ENCODE peak calls at places on chromosomes 6 and 20, in eight cellular contexts. One of them, this sample, is unnamed.
A peak's percentile ranks its signal among the peaks of the same experiment; 100 is the strongest.

GRCh38 chr20:57312138-57312537 is 17.5 kb upstream of the SPO11 start:
- DNase-seq in osteocyte: peak; percentile 68
- DNase-seq in dermis microvascular lymphatic vessel endothelial cell: no peak
- DNase-seq in ELR: no peak
- DNase-seq in stimulated activated CD8-positive, alpha-beta memory T cell treated with anti-CD3 and anti-CD28 coated beads, Interleukin-4, amount 100 ng/mL, for 48 hours: no peak
- DNase-seq in brain microvascular endothelial cell: no peak
- DNase-seq in AG10803: no peak
- DNase-seq in GM13977: no peak
- DNase-seq in this sample: no peak

GRCh38 chr6:5672581-5673011 is 334.1 kb downstream of the NRN1 start:
- DNase-seq in osteocyte: no peak
- DNase-seq in dermis microvascular lymphatic vessel endothelial cell: peak; percentile 11
- DNase-seq in ELR: peak; percentile 87
- DNase-seq in stimulated activated CD8-positive, alpha-beta memory T cell treated with anti-CD3 and anti-CD28 coated beads, Interleukin-4, amount 100 ng/mL, for 48 hours: no peak
- DNase-seq in brain microvascular endothelial cell: peak; percentile 92
- DNase-seq in AG10803: peak; percentile 93
- DNase-seq in GM13977: no peak
- DNase-seq in this sample: no peak

GRCh38 chr20:34437330-34437986 is 74.4 kb downstream of the ITCH start:
- DNase-seq in osteocyte: no peak
- DNase-seq in dermis microvascular lymphatic vessel endothelial cell: peak; percentile 39
- DNase-seq in ELR: no peak
- DNase-seq in stimulated activated CD8-positive, alpha-beta memory T cell treated with anti-CD3 and anti-CD28 coated beads, Interleukin-4, amount 100 ng/mL, for 48 hours: no peak
- DNase-seq in brain microvascular endothelial cell: peak; percentile 24
- DNase-seq in AG10803: peak; percentile 47
- DNase-seq in GM13977: no peak
- DNase-seq in this sample: no peak

GRCh38 chr6:39330476-39330875 is 8.0 kb upstream of the KCNK16 start:
- DNase-seq in osteocyte: no peak
- DNase-seq in dermis microvascular lymphatic vessel endothelial cell: no peak
- DNase-seq in ELR: no peak
- DNase-seq in stimulated activated CD8-positive, alpha-beta memory T cell treated with anti-CD3 and anti-CD28 coated beads, Interleukin-4, amount 100 ng/mL, for 48 hours: no peak
- DNase-seq in brain microvascular endothelial cell: no peak
- DNase-seq in AG10803: no peak
- DNase-seq in GM13977: no peak
- DNase-seq in this sample: no peak

GRCh38 chr6:87407531-87407895 is 259 bp upstream of the CFAP206 start:
- DNase-seq in osteocyte: no peak
- DNase-seq in dermis microvascular lymphatic vessel endothelial cell: peak; percentile 47
- DNase-seq in ELR: peak; percentile 59
- DNase-seq in stimulated activated CD8-positive, alpha-beta memory T cell treated with anti-CD3 and anti-CD28 coated beads, Interleukin-4, amount 100 ng/mL, for 48 hours: no peak
- DNase-seq in brain microvascular endothelial cell: peak; percentile 51
- DNase-seq in AG10803: peak; percentile 33
- DNase-seq in GM13977: peak; percentile 19
- DNase-seq in this sample: peak; percentile 32

GRCh38 chr6:150573041-150573681 is 26.5 kb upstream of the PLEKHG1 start:
- DNase-seq in osteocyte: no peak
- DNase-seq in dermis microvascular lymphatic vessel endothelial cell: no peak
- DNase-seq in ELR: no peak
- DNase-seq in stimulated activated CD8-positive, alpha-beta memory T cell treated with anti-CD3 and anti-CD28 coated beads, Interleukin-4, amount 100 ng/mL, for 48 hours: no peak
- DNase-seq in brain microvascular endothelial cell: no peak
- DNase-seq in AG10803: no peak
- DNase-seq in GM13977: no peak
- DNase-seq in this sample: no peak

GRCh38 chr6:170291271-170292110 is 613 bp upstream of the DLL1 start:
- DNase-seq in osteocyte: no peak
- DNase-seq in dermis microvascular lymphatic vessel endothelial cell: peak; percentile 58
- DNase-seq in ELR: peak; percentile 39
- DNase-seq in stimulated activated CD8-positive, alpha-beta memory T cell treated with anti-CD3 and anti-CD28 coated beads, Interleukin-4, amount 100 ng/mL, for 48 hours: peak; percentile 53
- DNase-seq in brain microvascular endothelial cell: no peak
- DNase-seq in AG10803: peak; percentile 32
- DNase-seq in GM13977: peak; percentile 74
- DNase-seq in this sample: no peak

GRCh38 chr6:75467906-75468460 is 25.6 kb downstream of the FILIP1 start:
- DNase-seq in osteocyte: no peak
- DNase-seq in dermis microvascular lymphatic vessel endothelial cell: no peak
- DNase-seq in ELR: no peak
- DNase-seq in stimulated activated CD8-positive, alpha-beta memory T cell treated with anti-CD3 and anti-CD28 coated beads, Interleukin-4, amount 100 ng/mL, for 48 hours: no peak
- DNase-seq in brain microvascular endothelial cell: no peak
- DNase-seq in AG10803: no peak
- DNase-seq in GM13977: no peak
- DNase-seq in this sample: no peak

GRCh38 chr6:88380618-88381288 is 214.6 kb upstream of the CNR1 start:
- DNase-seq in osteocyte: no peak
- DNase-seq in dermis microvascular lymphatic vessel endothelial cell: peak; percentile 14
- DNase-seq in ELR: no peak
- DNase-seq in stimulated activated CD8-positive, alpha-beta memory T cell treated with anti-CD3 and anti-CD28 coated beads, Interleukin-4, amount 100 ng/mL, for 48 hours: no peak
- DNase-seq in brain microvascular endothelial cell: peak; percentile 57
- DNase-seq in AG10803: no peak
- DNase-seq in GM13977: no peak
- DNase-seq in this sample: no peak

GRCh38 chr6:13076575-13076974 is 251.8 kb downstream of the TBC1D7 start:
- DNase-seq in osteocyte: no peak
- DNase-seq in dermis microvascular lymphatic vessel endothelial cell: no peak
- DNase-seq in ELR: no peak
- DNase-seq in stimulated activated CD8-positive, alpha-beta memory T cell treated with anti-CD3 and anti-CD28 coated beads, Interleukin-4, amount 100 ng/mL, for 48 hours: no peak
- DNase-seq in brain microvascular endothelial cell: no peak
- DNase-seq in AG10803: no peak
- DNase-seq in GM13977: no peak
- DNase-seq in this sample: no peak

GRCh38 chr6:38570750-38571149 is 69.0 kb downstream of the BTBD9 start:
- DNase-seq in osteocyte: no peak
- DNase-seq in dermis microvascular lymphatic vessel endothelial cell: peak; percentile 39
- DNase-seq in ELR: peak; percentile 54
- DNase-seq in stimulated activated CD8-positive, alpha-beta memory T cell treated with anti-CD3 and anti-CD28 coated beads, Interleukin-4, amount 100 ng/mL, for 48 hours: no peak
- DNase-seq in brain microvascular endothelial cell: no peak
- DNase-seq in AG10803: peak; percentile 26
- DNase-seq in GM13977: no peak
- DNase-seq in this sample: no peak

GRCh38 chr20:51579137-51579536 is 36.6 kb upstream of the NFATC2 start:
- DNase-seq in osteocyte: no peak
- DNase-seq in dermis microvascular lymphatic vessel endothelial cell: no peak
- DNase-seq in ELR: peak; percentile 89
- DNase-seq in stimulated activated CD8-positive, alpha-beta memory T cell treated with anti-CD3 and anti-CD28 coated beads, Interleukin-4, amount 100 ng/mL, for 48 hours: no peak
- DNase-seq in brain microvascular endothelial cell: peak; percentile 76
- DNase-seq in AG10803: peak; percentile 53
- DNase-seq in GM13977: no peak
- DNase-seq in this sample: no peak

GRCh38 chr6:143333749-143334520 is 116.6 kb downstream of the ADAT2 start:
- DNase-seq in osteocyte: no peak
- DNase-seq in dermis microvascular lymphatic vessel endothelial cell: no peak
- DNase-seq in ELR: peak; percentile 9
- DNase-seq in stimulated activated CD8-positive, alpha-beta memory T cell treated with anti-CD3 and anti-CD28 coated beads, Interleukin-4, amount 100 ng/mL, for 48 hours: peak; percentile 26
- DNase-seq in brain microvascular endothelial cell: no peak
- DNase-seq in AG10803: no peak
- DNase-seq in GM13977: no peak
- DNase-seq in this sample: no peak

GRCh38 chr6:66814156-66814555 is 1107.1 kb upstream of the EYS start:
- DNase-seq in osteocyte: no peak
- DNase-seq in dermis microvascular lymphatic vessel endothelial cell: no peak
- DNase-seq in ELR: no peak
- DNase-seq in stimulated activated CD8-positive, alpha-beta memory T cell treated with anti-CD3 and anti-CD28 coated beads, Interleukin-4, amount 100 ng/mL, for 48 hours: no peak
- DNase-seq in brain microvascular endothelial cell: no peak
- DNase-seq in AG10803: no peak
- DNase-seq in GM13977: no peak
- DNase-seq in this sample: no peak

GRCh38 chr6:37622639-37623038 is 75.0 kb downstream of the MDGA1 start:
- DNase-seq in osteocyte: no peak
- DNase-seq in dermis microvascular lymphatic vessel endothelial cell: no peak
- DNase-seq in ELR: no peak
- DNase-seq in stimulated activated CD8-positive, alpha-beta memory T cell treated with anti-CD3 and anti-CD28 coated beads, Interleukin-4, amount 100 ng/mL, for 48 hours: peak; percentile 43
- DNase-seq in brain microvascular endothelial cell: no peak
- DNase-seq in AG10803: no peak
- DNase-seq in GM13977: peak; percentile 60
- DNase-seq in this sample: no peak

GRCh38 chr6:140663094-140663493 is 1288.6 kb upstream of the CITED2 start:
- DNase-seq in osteocyte: no peak
- DNase-seq in dermis microvascular lymphatic vessel endothelial cell: no peak
- DNase-seq in ELR: no peak
- DNase-seq in stimulated activated CD8-positive, alpha-beta memory T cell treated with anti-CD3 and anti-CD28 coated beads, Interleukin-4, amount 100 ng/mL, for 48 hours: no peak
- DNase-seq in brain microvascular endothelial cell: no peak
- DNase-seq in AG10803: no peak
- DNase-seq in GM13977: no peak
- DNase-seq in this sample: no peak

GRCh38 chr20:10861619-10862018 is 187.8 kb upstream of the JAG1 start:
- DNase-seq in osteocyte: no peak
- DNase-seq in dermis microvascular lymphatic vessel endothelial cell: peak; percentile 65
- DNase-seq in ELR: no peak
- DNase-seq in stimulated activated CD8-positive, alpha-beta memory T cell treated with anti-CD3 and anti-CD28 coated beads, Interleukin-4, amount 100 ng/mL, for 48 hours: no peak
- DNase-seq in brain microvascular endothelial cell: no peak
- DNase-seq in AG10803: no peak
- DNase-seq in GM13977: no peak
- DNase-seq in this sample: no peak

GRCh38 chr6:11009353-11009752 is 34.8 kb downstream of the ELOVL2 start:
- DNase-seq in osteocyte: no peak
- DNase-seq in dermis microvascular lymphatic vessel endothelial cell: peak; percentile 14
- DNase-seq in ELR: peak; percentile 74
- DNase-seq in stimulated activated CD8-positive, alpha-beta memory T cell treated with anti-CD3 and anti-CD28 coated beads, Interleukin-4, amount 100 ng/mL, for 48 hours: no peak
- DNase-seq in brain microvascular endothelial cell: no peak
- DNase-seq in AG10803: peak; percentile 31
- DNase-seq in GM13977: peak; percentile 14
- DNase-seq in this sample: no peak

GRCh38 chr20:57987659-57988058 is 240.8 kb downstream of the ANKRD60 start:
- DNase-seq in osteocyte: no peak
- DNase-seq in dermis microvascular lymphatic vessel endothelial cell: no peak
- DNase-seq in ELR: no peak
- DNase-seq in stimulated activated CD8-positive, alpha-beta memory T cell treated with anti-CD3 and anti-CD28 coated beads, Interleukin-4, amount 100 ng/mL, for 48 hours: no peak
- DNase-seq in brain microvascular endothelial cell: no peak
- DNase-seq in AG10803: no peak
- DNase-seq in GM13977: no peak
- DNase-seq in this sample: no peak

GRCh38 chr6:137799950-137800568 is 67.0 kb upstream of the TNFAIP3 start:
- DNase-seq in osteocyte: no peak
- DNase-seq in dermis microvascular lymphatic vessel endothelial cell: peak; percentile 74
- DNase-seq in ELR: peak; percentile 77
- DNase-seq in stimulated activated CD8-positive, alpha-beta memory T cell treated with anti-CD3 and anti-CD28 coated beads, Interleukin-4, amount 100 ng/mL, for 48 hours: peak; percentile 67
- DNase-seq in brain microvascular endothelial cell: peak; percentile 60
- DNase-seq in AG10803: peak; percentile 48
- DNase-seq in GM13977: peak; percentile 47
- DNase-seq in this sample: no peak

GRCh38 chr6:160477901-160478300 is 129.7 kb downstream of the SLC22A3 start:
- DNase-seq in osteocyte: no peak
- DNase-seq in dermis microvascular lymphatic vessel endothelial cell: no peak
- DNase-seq in ELR: peak; percentile 8
- DNase-seq in stimulated activated CD8-positive, alpha-beta memory T cell treated with anti-CD3 and anti-CD28 coated beads, Interleukin-4, amount 100 ng/mL, for 48 hours: no peak
- DNase-seq in brain microvascular endothelial cell: no peak
- DNase-seq in AG10803: peak; percentile 27
- DNase-seq in GM13977: no peak
- DNase-seq in this sample: no peak

This sample was measured in upper lobe of left lung.